ENCODE peak calls at places on chromosomes 12 and 14, in four cellular contexts. L, J, P and I are unnamed samples.

GRCh38 chr12:7972734-7973488 is 36.9 kb upstream of the SLC2A3 start:
- DNase-seq in L (no peak), J (no peak), P (no peak), I (no peak)

GRCh38 chr14:37343307-37344094 is 145.8 kb downstream of the MIPOL1 start:
- DNase-seq in L (no peak), J (no peak), P (no peak), I (no peak)

GRCh38 chr12:52217223-52217622 is 15.8 kb upstream of the KRT7 start:
- DNase-seq in L (no peak), J (no peak), P (no peak), I (no peak)

GRCh38 chr14:67432088-67432564 is 20.2 kb upstream of the PLEK2 start:
- DNase-seq in L (no peak), J (no peak), P (peak; percentile 29), I (no peak)

GRCh38 chr12:123445388-123446344 is 9.2 kb upstream of the RILPL2 start:
- DNase-seq in L (peak; percentile 62), J (no peak), P (peak; percentile 95), I (no peak)

GRCh38 chr14:90795744-90796143 is 20.5 kb downstream of the TTC7B start:
- DNase-seq in L (peak; percentile 33), J (peak; percentile 75), P (peak; percentile 87), I (peak; percentile 30)

GRCh38 chr12:68428724-68429580 is 96.8 kb upstream of the MDM1 start:
- DNase-seq in L (no peak), J (no peak), P (peak; percentile 81), I (no peak)

GRCh38 chr14:101849125-101849524 is 87.6 kb downstream of the PPP2R5C start:
- DNase-seq in L (no peak), J (no peak), P (no peak), I (no peak)

GRCh38 chr14:34785223-34786006 is 71.0 kb upstream of the CFL2 start:
- DNase-seq in L (no peak), J (no peak), P (no peak), I (no peak)

GRCh38 chr12:95440401-95440800 is 33.6 kb upstream of the METAP2 start:
- DNase-seq in L (no peak), J (no peak), P (peak; percentile 67), I (no peak)

GRCh38 chr14:95039259-95039992 is 117.9 kb downstream of the DICER1 start:
- DNase-seq in L (no peak), J (no peak), P (no peak), I (no peak)

GRCh38 chr14:74636424-74637183 is 24.6 kb upstream of the LTBP2 start:
- DNase-seq in L (no peak), J (no peak), P (peak; percentile 62), I (no peak)

GRCh38 chr12:120352117-120352516 is 16.8 kb downstream of the MSI1 start:
- DNase-seq in L (no peak), J (no peak), P (peak; percentile 71), I (no peak)

GRCh38 chr12:124684971-124685688 is 117.7 kb upstream of the NCOR2 start:
- DNase-seq in L (no peak), J (peak; percentile 69), P (peak; percentile 82), I (no peak)

GRCh38 chr14:24613241-24613640 is 3.8 kb upstream of the GZMH start:
- DNase-seq in L (no peak), J (no peak), P (no peak), I (no peak)

GRCh38 chr12:4278582-4278939 is 5.0 kb downstream of the CCND2 start:
- DNase-seq in L (no peak), J (peak; percentile 30), P (no peak), I (no peak)